ENCODE peak calls at places on chromosomes 2 and 18, in nine cellular contexts. X is HL-60, A is T-cell, G is right atrium auricular region, U is aorta, W is cardiac septum, Z is body of pancreas, I is lower leg skin, L is mesenchymal stem cell. O is an unnamed sample.
A peak's percentile ranks its signal among the peaks of the same experiment; 100 is the strongest.

GRCh38 chr2:228709788-228710371 is 528.4 kb upstream of the SPHKAP start:
- DNase-seq in X (no peak), A (no peak), G (no peak), U (no peak), W (no peak), Z (no peak), I (no peak), L (no peak), O (no peak)

GRCh38 chr2:75602724-75603342 is 42.1 kb upstream of the EVA1A start:
- DNase-seq in X (no peak), A (no peak), G (no peak), U (no peak), W (no peak), Z (no peak), I (no peak), L (peak; percentile 93), O (no peak)

GRCh38 chr2:54459037-54459441 is 2.9 kb downstream of the SPTBN1 start:
- DNase-seq in X (no peak), A (no peak), G (no peak), U (no peak), W (no peak), Z (no peak), I (no peak), L (peak; percentile 73), O (no peak)

GRCh38 chr2:173374634-173375033 is 20.0 kb downstream of the CDCA7 start:
- DNase-seq in X (no peak), A (no peak), G (no peak), U (no peak), W (no peak), Z (no peak), I (no peak), L (no peak), O (no peak)

GRCh38 chr18:50661013-50661412 is 101.1 kb downstream of the MAPK4 start:
- DNase-seq in X (no peak), A (no peak), G (no peak), U (no peak), W (peak; percentile 51), Z (no peak), I (no peak), L (no peak), O (peak; percentile 28)

GRCh38 chr2:238613610-238614009 is 186.9 kb downstream of the ASB1 start:
- DNase-seq in X (no peak), A (no peak), G (no peak), U (no peak), W (no peak), Z (no peak), I (no peak), L (no peak), O (peak; percentile 59)

GRCh38 chr2:201971516-201972228 is 62.0 kb upstream of the FZD7 start:
- DNase-seq in X (no peak), A (no peak), G (no peak), U (no peak), W (no peak), Z (no peak), I (no peak), L (no peak), O (no peak)

GRCh38 chr2:234204480-234204879 is 154.0 kb downstream of the SPP2 start:
- DNase-seq in X (no peak), A (no peak), G (no peak), U (no peak), W (no peak), Z (no peak), I (no peak), L (no peak), O (no peak)

GRCh38 chr2:233354500-233354924 is 218 bp downstream of the DGKD start:
- DNase-seq in X (no peak), A (no peak), G (no peak), U (no peak), W (no peak), Z (no peak), I (no peak), L (no peak), O (no peak)

GRCh38 chr2:24875272-24875671 is 44.8 kb downstream of the ADCY3 start:
- DNase-seq in X (no peak), A (no peak), G (no peak), U (no peak), W (no peak), Z (no peak), I (no peak), L (no peak), O (peak; percentile 78)

GRCh38 chr18:22200611-22201225 is 31.3 kb downstream of the GATA6 start:
- DNase-seq in X (no peak), A (no peak), G (no peak), U (peak; percentile 80), W (no peak), Z (no peak), I (no peak), L (no peak), O (no peak)

GRCh38 chr2:65675350-65675749 is 243.0 kb upstream of the SPRED2 start:
- DNase-seq in X (no peak), A (no peak), G (no peak), U (no peak), W (no peak), Z (no peak), I (no peak), L (no peak), O (no peak)

GRCh38 chr2:180012523-180012922 is 5.4 kb upstream of the CWC22 start:
- DNase-seq in X (peak; percentile 14), A (no peak), G (no peak), U (no peak), W (no peak), Z (no peak), I (no peak), L (peak; percentile 36), O (no peak)

GRCh38 chr2:113105047-113105446 is 22.4 kb upstream of the IL1RN start:
- DNase-seq in X (no peak), A (no peak), G (no peak), U (no peak), W (no peak), Z (no peak), I (no peak), L (peak; percentile 27), O (no peak)

GRCh38 chr2:189008555-189009312 is 34.6 kb downstream of the COL3A1 start:
- DNase-seq in X (no peak), A (no peak), G (no peak), U (no peak), W (no peak), Z (no peak), I (no peak), L (no peak), O (no peak)

GRCh38 chr2:224173210-224173609 is 134.1 kb upstream of the SERPINE2 start:
- DNase-seq in X (no peak), A (no peak), G (no peak), U (no peak), W (no peak), Z (no peak), I (no peak), L (no peak), O (no peak)

GRCh38 chr2:8137801-8138200 is 544.1 kb upstream of the ID2 start:
- DNase-seq in X (no peak), A (no peak), G (peak; percentile 43), U (no peak), W (no peak), Z (no peak), I (no peak), L (no peak), O (no peak)

GRCh38 chr18:48293954-48294893 is 115.0 kb downstream of the ZBTB7C start:
- DNase-seq in X (no peak), A (no peak), G (peak; percentile 54), U (no peak), W (peak; percentile 67), Z (peak; percentile 55), I (peak; percentile 11), L (no peak), O (peak; percentile 81)

GRCh38 chr2:149466635-149467034 is 120.9 kb downstream of the MMADHC start:
- DNase-seq in X (no peak), A (no peak), G (no peak), U (no peak), W (no peak), Z (no peak), I (no peak), L (peak; percentile 49), O (no peak)

GRCh38 chr2:206863196-206863595 is 76.1 kb upstream of the CPO start:
- DNase-seq in X (no peak), A (no peak), G (no peak), U (no peak), W (no peak), Z (no peak), I (peak; percentile 28), L (no peak), O (no peak)

GRCh38 chr18:44130365-44130942 is 550.2 kb upstream of the SETBP1 start:
- DNase-seq in X (peak; percentile 5), A (no peak), G (no peak), U (no peak), W (no peak), Z (peak; percentile 16), I (no peak), L (peak; percentile 49), O (no peak)

GRCh38 chr2:218091743-218092142 is 22.7 kb downstream of the RUFY4 start:
- DNase-seq in X (peak; percentile 64), A (no peak), G (no peak), U (no peak), W (no peak), Z (no peak), I (no peak), L (no peak), O (no peak)

GRCh38 chr18:70195852-70196434 is 9.5 kb downstream of the RTTN start:
- DNase-seq in X (peak; percentile 37), A (no peak), G (no peak), U (no peak), W (no peak), Z (peak; percentile 48), I (no peak), L (peak; percentile 57), O (no peak)

GRCh38 chr2:98004613-98005012 is 8.9 kb upstream of the TMEM131 start:
- DNase-seq in X (no peak), A (no peak), G (no peak), U (no peak), W (no peak), Z (no peak), I (no peak), L (no peak), O (no peak)

GRCh38 chr2:209307161-209308001 is 116.5 kb upstream of the MAP2 start:
- DNase-seq in X (no peak), A (no peak), G (no peak), U (no peak), W (no peak), Z (no peak), I (no peak), L (no peak), O (no peak)

GRCh38 chr2:57376985-57377384 is 669.6 kb upstream of the VRK2 start:
- DNase-seq in X (no peak), A (no peak), G (no peak), U (no peak), W (no peak), Z (no peak), I (no peak), L (peak; percentile 13), O (no peak)

GRCh38 chr18:22604390-22604985 is 186.8 kb upstream of the CTAGE1 start:
- DNase-seq in X (no peak), A (no peak), G (peak; percentile 80), U (peak; percentile 86), W (peak; percentile 78), Z (peak; percentile 48), I (no peak), L (no peak), O (no peak)

GRCh38 chr2:19104503-19104902 is 253.9 kb downstream of the OSR1 start:
- DNase-seq in X (no peak), A (no peak), G (no peak), U (no peak), W (no peak), Z (peak; percentile 38), I (no peak), L (no peak), O (no peak)

GRCh38 chr2:148990968-148991367 is 47.5 kb upstream of the LYPD6B start:
- DNase-seq in X (no peak), A (no peak), G (no peak), U (no peak), W (no peak), Z (no peak), I (no peak), L (no peak), O (no peak)